ENCODE peak calls at places on chromosomes 13 and 19, in seven cellular contexts. G is IMR-90; M is activated B cell treated with CpG ODN at 0.5 μM for 24 hours; Q is T-helper 1 cell; Y is activated naive CD8-positive, alpha-beta T cell treated with anti-CD3 and anti-CD28 coated beads, Interleukin-2, amount 50 U/mL, for 24 hours; L is NCI-H1417; N is cardiac fibroblast. E is an unnamed sample.
A peak's percentile ranks its signal among the peaks of the same experiment; 100 is the strongest.

GRCh38 chr13:33676700-33677048 is 141.3 kb upstream of the RFC3 start:
- DNase-seq in G (peak; percentile 21), M (no peak), Q (no peak), Y (no peak), L (peak; percentile 12), N (peak; percentile 63), E (peak; percentile 80)

GRCh38 chr19:23887642-23888041 is 27.0 kb upstream of the ZNF726 start:
- DNase-seq in G (no peak), M (no peak), Q (no peak), Y (no peak), L (no peak), N (no peak), E (peak; percentile 56)

GRCh38 chr13:102580552-102581169 is 16.1 kb upstream of the TPP2 start:
- DNase-seq in G (peak; percentile 80), M (no peak), Q (peak; percentile 23), Y (no peak), L (peak; percentile 90), N (peak; percentile 88), E (peak; percentile 69)

GRCh38 chr13:76473552-76474134 is 412.6 kb downstream of the KCTD12 start:
- DNase-seq in G (peak; percentile 80), M (no peak), Q (peak; percentile 56), Y (peak; percentile 70), L (peak; percentile 53), N (peak; percentile 92), E (peak; percentile 65)

GRCh38 chr13:99758465-99759162 is 213.0 kb downstream of the ZIC5 start:
- DNase-seq in G (no peak), M (no peak), Q (no peak), Y (no peak), L (no peak), N (no peak), E (peak; percentile 59)

GRCh38 chr19:46221981-46222610 is 7.4 kb upstream of the IGFL1 start:
- DNase-seq in G (peak; percentile 34), M (no peak), Q (no peak), Y (no peak), L (no peak), N (peak; percentile 84), E (no peak)

GRCh38 chr19:38122402-38123093 is 101.5 kb downstream of the DPF1 start:
- DNase-seq in G (no peak), M (no peak), Q (no peak), Y (no peak), L (peak; percentile 30), N (no peak), E (no peak)

GRCh38 chr19:12995596-12996541 is 594 bp downstream of the NFIX start:
- DNase-seq in G (peak; percentile 30), M (no peak), Q (no peak), Y (no peak), L (no peak), N (peak; percentile 49), E (no peak)

GRCh38 chr13:25203256-25203794 is 31.2 kb upstream of the AMER2 start:
- DNase-seq in G (no peak), M (no peak), Q (no peak), Y (no peak), L (no peak), N (no peak), E (no peak)

GRCh38 chr13:94764576-94765321 is 52.4 kb upstream of the SOX21 start:
- DNase-seq in G (no peak), M (no peak), Q (no peak), Y (no peak), L (no peak), N (no peak), E (no peak)

GRCh38 chr13:40910324-40911050 is 108.6 kb downstream of the ELF1 start:
- DNase-seq in G (peak; percentile 55), M (no peak), Q (no peak), Y (no peak), L (no peak), N (peak; percentile 40), E (no peak)

E was measured in NCI-H748 treated with DMSO at 0.1 percent for 48 hours.